ENCODE peak calls at places on chromosomes 6 and 20, in seven cellular contexts. C is GM23248, K is SK-N-MC, M is RWPE2, B is upper lobe of left lung, H is heart right ventricle, T is uterus. V is an unnamed sample.

GRCh38 chr20:15992564-15992963 is 580.7 kb downstream of the KIF16B start:
- DNase-seq in H (no peak), T (no peak), C (no peak), K (no peak), M (no peak), B (no peak), V (peak; percentile 30)

GRCh38 chr6:166954118-166954713 is 2.1 kb downstream of the RNASET2 start:
- DNase-seq in C (no peak), K (no peak), B (no peak), M (no peak), T (no peak), H (no peak), V (no peak)

GRCh38 chr6:112879920-112880413 is 532.8 kb downstream of the RFPL4B start:
- DNase-seq in K (no peak), T (no peak), B (peak; percentile 72), M (peak; percentile 39), C (no peak), H (no peak), V (no peak)

GRCh38 chr20:58478141-58478805 is 36.9 kb downstream of the APCDD1L start:
- DNase-seq in T (no peak), C (peak; percentile 27), K (no peak), H (no peak), B (no peak), M (no peak), V (no peak)

GRCh38 chr6:33755070-33755869 is 8.6 kb upstream of the IP6K3 start:
- DNase-seq in K (no peak), C (no peak), B (peak; percentile 54), H (no peak), M (no peak), T (no peak), V (no peak)

GRCh38 chr6:22145294-22145693 is 151.5 kb downstream of the PRL start:
- DNase-seq in K (no peak), M (no peak), C (no peak), H (no peak), T (no peak), B (no peak), V (no peak)

GRCh38 chr6:163001341-163001740 is 273.6 kb downstream of the PACRG start:
- DNase-seq in B (no peak), C (no peak), T (no peak), K (no peak), M (no peak), H (no peak), V (no peak)

GRCh38 chr6:38179794-38180430 is 360.4 kb downstream of the ZFAND3 start:
- DNase-seq in C (no peak), M (no peak), T (no peak), K (no peak), B (no peak), H (no peak), V (no peak)

GRCh38 chr6:11389977-11390376 is 147.6 kb upstream of the TMEM170B start:
- DNase-seq in B (no peak), H (peak; percentile 54), C (no peak), M (no peak), T (peak; percentile 54), K (no peak), V (no peak)

GRCh38 chr6:15358579-15359327 is 112.9 kb downstream of the JARID2 start:
- DNase-seq in K (no peak), B (no peak), M (no peak), C (no peak), H (no peak), T (no peak), V (peak; percentile 52)

GRCh38 chr6:99241905-99242534 is 107.5 kb downstream of the FAXC start:
- DNase-seq in T (no peak), M (no peak), B (no peak), C (peak; percentile 47), H (peak; percentile 16), K (peak; percentile 83), V (peak; percentile 46)

GRCh38 chr6:108350528-108350927 is 55.7 kb downstream of the AFG1L start:
- DNase-seq in H (no peak), T (no peak), C (no peak), K (no peak), M (no peak), B (no peak), V (no peak)

GRCh38 chr6:168570211-168570610 is 129.2 kb downstream of the SMOC2 start:
- DNase-seq in T (no peak), B (no peak), H (no peak), K (no peak), M (no peak), C (no peak), V (no peak)

GRCh38 chr20:41386502-41387427 is 20.1 kb upstream of the EMILIN3 start:
- DNase-seq in K (peak; percentile 24), T (no peak), C (peak; percentile 33), M (no peak), H (peak; percentile 61), B (no peak), V (no peak)

GRCh38 chr6:160121981-160122380 is 366 bp downstream of the SLC22A1 start:
- DNase-seq in T (peak; percentile 8), K (no peak), B (peak; percentile 46), H (no peak), M (no peak), C (no peak), V (no peak)

GRCh38 chr6:133062077-133062476 is 179.1 kb upstream of the EYA4 start:
- DNase-seq in H (peak; percentile 60), C (peak; percentile 93), T (no peak), K (no peak), M (no peak), B (no peak), V (peak; percentile 56)

GRCh38 chr20:10260316-10260715 is 41.7 kb downstream of the SNAP25 start:
- DNase-seq in M (no peak), C (no peak), T (no peak), B (no peak), K (no peak), H (no peak), V (no peak)

GRCh38 chr6:142318714-142319113 is 16.9 kb downstream of the ADGRG6 start:
- DNase-seq in B (no peak), H (no peak), M (no peak), T (no peak), K (no peak), C (no peak), V (no peak)

GRCh38 chr20:57199656-57200405 is 66.6 kb downstream of the BMP7 start:
- DNase-seq in M (no peak), B (no peak), K (no peak), H (no peak), C (peak; percentile 59), T (no peak), V (no peak)

GRCh38 chr6:68941345-68941744 is 306.3 kb downstream of the ADGRB3 start:
- DNase-seq in K (no peak), B (no peak), M (no peak), H (no peak), T (no peak), C (no peak), V (no peak)

GRCh38 chr6:107439418-107439817 is 19.9 kb downstream of the PDSS2 start:
- DNase-seq in K (no peak), T (no peak), B (no peak), C (no peak), M (no peak), H (no peak), V (no peak)

GRCh38 chr6:30748851-30749540 is 4.6 kb upstream of the IER3 start:
- DNase-seq in C (peak; percentile 54), T (no peak), B (no peak), M (no peak), H (no peak), K (no peak), V (no peak)

GRCh38 chr20:61796738-61797137 is 268.9 kb downstream of the TAF4 start:
- DNase-seq in B (no peak), C (no peak), M (no peak), K (no peak), T (no peak), H (no peak), V (no peak)
- H3K27ac ChIP-seq in B (no peak overlapping the region), C (no peak overlapping the region), M (no peak overlapping the region), K (no peak overlapping the region), T (no peak overlapping the region), H (no peak overlapping the region), V (no peak overlapping the region)

GRCh38 chr6:125207956-125208355 is 54.4 kb downstream of the TPD52L1 start:
- DNase-seq in K (no peak), C (peak; percentile 40), T (no peak), B (no peak), M (no peak), H (no peak), V (no peak)

GRCh38 chr6:125206389-125206788 is 52.8 kb downstream of the TPD52L1 start:
- DNase-seq in K (no peak), M (no peak), B (no peak), C (no peak), H (no peak), T (no peak), V (no peak)

GRCh38 chr6:125208625-125209249 is 55.2 kb downstream of the TPD52L1 start:
- DNase-seq in B (no peak), K (no peak), T (no peak), H (no peak), C (no peak), M (no peak), V (no peak)

GRCh38 chr6:125203395-125203794 is 49.8 kb downstream of the TPD52L1 start:
- DNase-seq in B (no peak), T (no peak), K (no peak), H (no peak), M (no peak), C (peak; percentile 30), V (no peak)

GRCh38 chr6:125205931-125206330 is 52.4 kb downstream of the TPD52L1 start:
- DNase-seq in H (no peak), T (no peak), K (no peak), B (no peak), M (no peak), C (no peak), V (no peak)
- H3K27ac ChIP-seq in H (peak overlapping the region; percentile 39), T (no peak overlapping the region), K (no peak overlapping the region), B (no peak overlapping the region), M (no peak overlapping the region), C (no peak overlapping the region), V (no peak overlapping the region)

GRCh38 chr6:36697481-36697903 is at the start of gene RAB44:
- DNase-seq in T (no peak), H (no peak), M (no peak), B (no peak), K (no peak), C (no peak), V (no peak)
- H3K27ac ChIP-seq in T (no peak within 1 kb of the TSS), H (no peak within 1 kb of the TSS), M (no peak within 1 kb of the TSS), B (no peak within 1 kb of the TSS), K (no peak within 1 kb of the TSS), C (no peak within 1 kb of the TSS), V (no peak within 1 kb of the TSS)

GRCh38 chr20:45918182-45918737 is 6.3 kb upstream of the PLTP start:
- DNase-seq in C (no peak), H (no peak), B (no peak), T (no peak), M (no peak), K (no peak), V (no peak)

GRCh38 chr20:45919951-45920794 is 8.2 kb upstream of the PLTP start:
- DNase-seq in K (no peak), H (peak; percentile 60), T (peak; percentile 72), B (no peak), M (no peak), C (no peak), V (peak; percentile 36)

GRCh38 chr20:45918779-45919535 is 7.0 kb upstream of the PLTP start:
- DNase-seq in T (no peak), M (no peak), B (no peak), H (no peak), K (no peak), C (no peak), V (peak; percentile 43)

GRCh38 chr20:45920795-45921617 is 9.1 kb upstream of the PLTP start:
- DNase-seq in C (no peak), K (no peak), M (no peak), H (no peak), T (no peak), B (no peak), V (no peak)

GRCh38 chr20:45919536-45919933 is 7.6 kb upstream of the PLTP start:
- DNase-seq in B (no peak), C (no peak), T (peak; percentile 84), M (no peak), K (no peak), H (peak; percentile 90), V (peak; percentile 87)
- H3K27ac ChIP-seq in B (peak overlapping the region; percentile 84), C (no peak overlapping the region), T (peak overlapping the region; percentile 82), M (no peak overlapping the region), K (no peak overlapping the region), H (peak overlapping the region; percentile 71), V (peak overlapping the region; percentile 12)